ENCODE peak calls at places on chromosome 16, in four cellular contexts. C is K562, T is HepG2, Q is H1. O is an unnamed sample.

GRCh38 chr16:47143329-47143676 is 442 bp downstream of the NETO2 start:
- DNase-seq in Q (peak), C (peak), T (peak), O (peak)

GRCh38 chr16:12833939-12834338 is 30.3 kb upstream of the CPPED1 start:
- DNase-seq in C (no peak), T (peak), Q (peak), O (peak)

GRCh38 chr16:50534958-50535357 is 13.2 kb upstream of the NKD1 start:
- DNase-seq in Q (no peak), T (no peak), C (peak), O (no peak)

GRCh38 chr16:86383488-86384262 is 126.7 kb upstream of the FOXF1 start:
- DNase-seq in C (peak), T (no peak), Q (no peak), O (peak)

GRCh38 chr16:80705596-80705995 is 98.8 kb downstream of the CDYL2 start:
- DNase-seq in Q (no peak), T (no peak), C (no peak), O (no peak)

GRCh38 chr16:89366561-89367537 is 123.5 kb downstream of the ANKRD11 start:
- DNase-seq in T (no peak), Q (no peak), C (no peak), O (no peak)

GRCh38 chr16:87342504-87342903 is 25.3 kb upstream of the C16orf95 start:
- DNase-seq in C (no peak), T (no peak), Q (no peak), O (no peak)

GRCh38 chr16:26951950-26952349 is 114.8 kb upstream of the C16orf82 start:
- DNase-seq in T (no peak), C (no peak), Q (no peak), O (no peak)

GRCh38 chr16:5633845-5634440 is 536.3 kb upstream of the EEF2KMT start:
- DNase-seq in C (peak), Q (no peak), T (peak), O (peak)

GRCh38 chr16:67560827-67561342 is 1.4 kb upstream of the CTCF start:
- DNase-seq in C (peak), T (no peak), Q (no peak), O (no peak)

GRCh38 chr16:56862776-56863175 is 2.2 kb upstream of the SLC12A3 start:
- DNase-seq in C (no peak), T (no peak), Q (no peak), O (no peak)

GRCh38 chr16:80433617-80434016 is 107.2 kb upstream of the DYNLRB2 start:
- DNase-seq in Q (no peak), C (no peak), T (no peak), O (no peak)

GRCh38 chr16:85752511-85753420 is 1.9 kb upstream of the C16orf74 start:
- DNase-seq in T (peak), Q (peak), C (peak), O (no peak)

GRCh38 chr16:72109966-72110530 is 16.4 kb downstream of the DHX38 start:
- DNase-seq in C (no peak), T (no peak), Q (no peak), O (no peak)

GRCh38 chr16:3007957-3008748 is 4.6 kb upstream of the CLDN9 start:
- DNase-seq in Q (peak), C (peak), T (no peak), O (no peak)

GRCh38 chr16:35364263-35364662 is 1904.9 kb downstream of the TP53TG3F start:
- DNase-seq in Q (no peak), C (no peak), T (no peak), O (no peak)

GRCh38 chr16:1635070-1635469 is 22.9 kb downstream of the CRAMP1 start:
- DNase-seq in Q (no peak), C (no peak), T (no peak), O (no peak)

GRCh38 chr16:56231-56927 is 2.8 kb downstream of the SNRNP25 start:
- DNase-seq in C (no peak), Q (no peak), T (no peak), O (no peak)

GRCh38 chr16:67528870-67529638 is 425 bp downstream of the RIPOR1 start:
- DNase-seq in Q (peak), T (no peak), C (no peak), O (peak)

GRCh38 chr16:72182976-72183375 is 11.0 kb upstream of the PMFBP1 start:
- DNase-seq in Q (no peak), C (no peak), T (no peak), O (no peak)

GRCh38 chr16:15897386-15897785 is 9.0 kb upstream of the CEP20 start:
- DNase-seq in Q (no peak), C (no peak), T (no peak), O (no peak)

GRCh38 chr16:87003414-87003755 is 313.8 kb downstream of the C16orf95 start:
- DNase-seq in C (no peak), Q (no peak), T (no peak), O (no peak)

GRCh38 chr16:69105501-69106361 is at the start of gene HAS3:
- DNase-seq in Q (peak), T (peak), C (peak), O (peak)

GRCh38 chr16:66395806-66396555 is 29.5 kb downstream of the CDH5 start:
- DNase-seq in C (no peak), T (no peak), Q (no peak), O (no peak)

DNA sequence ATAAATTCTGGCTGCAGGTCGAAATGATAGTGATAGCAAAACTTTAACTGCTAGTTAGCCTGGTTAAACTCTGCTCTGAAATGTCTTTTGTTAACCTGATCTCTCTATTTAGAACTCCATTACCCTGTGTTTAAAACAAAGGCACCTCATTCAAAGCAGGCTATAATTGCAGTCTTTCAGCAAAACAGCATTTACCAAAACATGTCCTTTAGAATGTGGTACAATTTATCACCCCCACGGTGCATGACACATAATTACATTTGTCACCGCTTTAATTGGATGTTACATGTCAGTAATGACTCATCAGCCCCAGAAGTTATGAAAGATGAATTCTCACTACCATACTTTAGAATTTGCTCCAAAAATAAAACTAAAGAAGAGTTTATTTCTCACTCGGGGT is 295.4 kb downstream of the TOX3 start:
- DNase-seq in C (no peak), Q (no peak), T (no peak), O (no peak)
- TF ChIP-seq PHF8 in C (no peak), Q (no peak), T (no peak), O (no peak)

DNA sequence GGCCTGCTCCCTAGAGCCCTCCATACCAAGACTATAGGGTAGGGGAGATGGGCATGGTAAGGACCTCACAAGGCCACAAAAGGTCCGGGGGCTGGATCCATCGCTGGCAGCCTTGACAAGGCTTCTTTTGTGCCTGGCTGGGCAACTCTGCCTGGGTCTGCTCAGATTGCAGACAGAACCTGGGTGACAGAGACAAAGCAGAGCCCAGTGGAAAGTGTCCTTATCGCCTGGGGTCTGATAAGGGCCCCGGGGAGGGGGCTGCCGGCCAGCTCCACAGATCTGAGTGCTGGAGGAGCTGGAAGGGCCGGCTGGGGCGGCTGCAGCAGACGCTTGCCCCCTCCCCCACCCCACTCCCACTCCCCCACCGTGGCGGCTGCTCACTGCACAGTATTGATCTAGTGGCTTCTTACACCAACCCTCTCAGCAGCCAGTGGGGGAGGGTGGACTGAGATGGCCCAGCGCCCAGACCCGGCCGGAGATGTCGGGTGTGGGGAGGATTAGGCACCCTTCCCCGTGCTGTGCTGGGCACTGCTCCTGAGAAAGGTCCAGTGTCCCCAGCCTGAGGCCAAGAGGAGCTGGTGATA is 7.2 kb downstream of the MMP15 start:
- DNase-seq in T (no peak), Q (no peak), C (peak), O (no peak)
- TF ChIP-seq RFX5 in T (no peak), Q (no peak), C (no peak), O (no peak)

GRCh38 chr16:75315907-75316306 is 64.5 kb upstream of the BCAR1 start:
- DNase-seq in Q (no peak), T (no peak), C (no peak), O (no peak)

GRCh38 chr16:75319513-75320401 is 68.3 kb upstream of the BCAR1 start:
- DNase-seq in Q (no peak), T (no peak), C (no peak), O (no peak)

GRCh38 chr16:75320435-75320834 is 69.0 kb upstream of the BCAR1 start:
- DNase-seq in Q (no peak), T (peak), C (peak), O (no peak)

GRCh38 chr16:75318737-75319136 is 67.3 kb upstream of the BCAR1 start:
- DNase-seq in Q (no peak), C (no peak), T (no peak), O (no peak)

DNA sequence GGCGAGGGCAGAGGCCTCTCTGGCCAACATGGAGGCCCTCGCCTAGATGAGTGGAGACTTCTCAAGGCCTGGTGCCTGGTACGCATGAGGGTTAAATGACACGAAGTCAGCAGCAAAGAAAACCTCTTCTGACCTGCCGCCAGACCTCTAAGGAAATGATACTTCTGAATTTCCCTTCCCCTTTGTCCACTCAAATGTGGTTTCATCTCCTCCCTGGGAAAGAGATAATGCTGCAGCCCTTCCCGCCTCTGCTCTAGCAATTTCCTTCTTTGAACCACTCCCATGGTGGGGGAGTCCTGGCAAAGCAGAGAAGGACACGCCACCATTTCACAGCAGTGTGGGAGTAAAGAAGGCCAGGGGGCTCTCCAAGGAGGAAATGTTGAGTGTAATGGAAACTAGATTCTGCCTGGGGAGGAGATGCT is 65.7 kb upstream of the BCAR1 start:
- DNase-seq in Q (no peak), C (peak), T (no peak), O (no peak)
- TF ChIP-seq PHF8 in Q (no peak), C (no peak), T (no peak), O (no peak)

DNA sequence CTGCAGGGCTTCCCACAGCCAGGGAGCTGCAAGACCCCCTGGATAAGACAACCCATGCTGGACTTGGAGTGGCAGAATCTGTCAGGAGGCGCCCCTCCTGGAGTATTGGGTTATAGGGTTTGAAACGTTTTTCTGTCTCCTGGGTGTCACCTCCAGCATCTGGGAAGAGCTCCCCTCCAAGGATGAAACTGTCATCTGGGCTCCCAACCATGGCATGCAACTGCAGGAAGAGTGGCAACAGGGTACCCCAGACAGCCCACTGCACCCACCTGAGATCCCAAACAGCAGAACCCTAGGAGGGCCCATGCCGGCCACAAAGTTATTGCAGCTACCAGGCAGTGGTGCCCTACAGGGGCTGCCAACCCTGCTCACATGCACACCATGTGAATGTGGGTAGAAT is 636 bp upstream of the GSG1L start:
- DNase-seq in T (no peak), Q (no peak), C (no peak), O (no peak)
- TF ChIP-seq RFX5 in T (no peak), Q (no peak), C (no peak), O (no peak)

GRCh38 chr16:84119368-84119767 is 2.6 kb upstream of the MBTPS1 start:
- DNase-seq in C (no peak), T (no peak), Q (no peak), O (no peak)

GRCh38 chr16:84116720-84117481 is at the start of gene MBTPS1:
- DNase-seq in T (peak), C (peak), Q (peak), O (peak)

GRCh38 chr16:84115919-84116719 is 623 bp downstream of the MBTPS1 start:
- DNase-seq in C (peak), Q (no peak), T (peak), O (peak)

GRCh38 chr16:84120023-84120422 is 3.3 kb upstream of the MBTPS1 start:
- DNase-seq in T (no peak), C (no peak), Q (no peak), O (no peak)

DNA sequence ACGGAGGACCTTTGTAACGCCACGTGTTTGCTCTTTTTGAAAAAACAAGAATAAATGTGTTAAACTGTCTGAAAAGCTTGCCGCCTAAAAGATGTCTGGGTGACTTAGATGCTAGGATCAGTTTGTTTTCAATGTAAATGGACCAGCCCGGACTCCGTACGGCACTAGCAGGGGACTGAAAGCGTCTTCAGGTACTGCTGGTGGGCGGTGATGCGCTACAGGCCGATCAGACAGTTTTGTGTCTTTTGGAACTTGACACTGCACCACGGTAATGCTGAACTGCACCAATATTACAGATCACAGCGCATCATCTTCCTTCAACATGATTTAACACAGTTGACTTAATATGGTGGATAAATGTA is 721 bp upstream of the MBTPS1 start:
- DNase-seq in T (no peak), C (peak), Q (no peak), O (peak)
- TF ChIP-seq PHF8 in T (no peak), C (no peak), Q (no peak), O (no peak)

O was measured in A549.